ENCODE peak calls at places on chromosomes 16 and 17, in seven cellular contexts. R is WTC11, F is HEK293T, W is K562, Z is HCT116, U is H1, E is HepG2. V is an unnamed sample.

GRCh38 chr17:53628011-53628410 is 194.7 kb upstream of the KIF2B start:
- DNase-seq in R (no peak), F (no peak), W (no peak), Z (no peak), U (no peak), E (no peak), V (no peak)

GRCh38 chr16:15769239-15769638 is 87.6 kb downstream of the MYH11 start:
- DNase-seq in R (no peak), F (no peak), W (no peak), Z (no peak), U (no peak), E (no peak), V (no peak)

GRCh38 chr16:1639840-1640239 is 27.7 kb downstream of the CRAMP1 start:
- DNase-seq in R (no peak), F (no peak), W (no peak), Z (no peak), U (no peak), E (no peak), V (no peak)

GRCh38 chr17:15452746-15453145 is 14.7 kb downstream of the CDRT4 start:
- DNase-seq in R (no peak), F (no peak), W (no peak), Z (no peak), U (no peak), E (no peak), V (no peak)

GRCh38 chr17:57931488-57932137 is 23.6 kb downstream of the CUEDC1 start:
- DNase-seq in R (no peak), F (no peak), W (no peak), Z (no peak), U (no peak), E (no peak), V (no peak)

GRCh38 chr16:21599994-21600773 is 807 bp downstream of the METTL9 start:
- DNase-seq in R (no peak), F (peak), W (peak), Z (no peak), U (no peak), E (peak), V (peak)

GRCh38 chr17:74972107-74972972 is at the start of gene HID1:
- DNase-seq in R (peak), F (peak), W (peak), Z (no peak), U (peak), E (peak), V (no peak)

GRCh38 chr17:31371511-31372097 is 19.9 kb upstream of the RAB11FIP4 start:
- DNase-seq in R (no peak), F (no peak), W (peak), Z (no peak), U (no peak), E (no peak), V (no peak)

GRCh38 chr16:9906218-9906617 is 276.0 kb downstream of the GRIN2A start:
- DNase-seq in R (no peak), F (no peak), W (no peak), Z (no peak), U (no peak), E (no peak), V (no peak)

GRCh38 chr16:79386299-79386698 is 214.2 kb downstream of the MAF start:
- DNase-seq in R (no peak), F (no peak), W (peak), Z (no peak), U (no peak), E (no peak), V (no peak)

GRCh38 chr16:25109643-25110042 is 1.9 kb upstream of the LCMT1 start:
- DNase-seq in R (no peak), F (no peak), W (peak), Z (peak), U (no peak), E (peak), V (no peak)

GRCh38 chr16:75130150-75130771 is 13.7 kb upstream of the LDHD start:
- DNase-seq in R (no peak), F (no peak), W (peak), Z (no peak), U (no peak), E (peak), V (no peak)
- TF ChIP-seq SP1 in R (no peak), F (no peak), W (no peak), Z (no peak), U (no peak), E (no peak), V (no peak)

GRCh38 chr16:71540-72341 is 690 bp downstream of the RHBDF1 start:
- DNase-seq in R (peak), F (peak), W (peak), Z (peak), U (peak), E (peak), V (no peak)
- TF ChIP-seq SP1 in R (no peak), F (no peak), W (peak), Z (no peak), U (peak), E (no peak), V (no peak)

DNA sequence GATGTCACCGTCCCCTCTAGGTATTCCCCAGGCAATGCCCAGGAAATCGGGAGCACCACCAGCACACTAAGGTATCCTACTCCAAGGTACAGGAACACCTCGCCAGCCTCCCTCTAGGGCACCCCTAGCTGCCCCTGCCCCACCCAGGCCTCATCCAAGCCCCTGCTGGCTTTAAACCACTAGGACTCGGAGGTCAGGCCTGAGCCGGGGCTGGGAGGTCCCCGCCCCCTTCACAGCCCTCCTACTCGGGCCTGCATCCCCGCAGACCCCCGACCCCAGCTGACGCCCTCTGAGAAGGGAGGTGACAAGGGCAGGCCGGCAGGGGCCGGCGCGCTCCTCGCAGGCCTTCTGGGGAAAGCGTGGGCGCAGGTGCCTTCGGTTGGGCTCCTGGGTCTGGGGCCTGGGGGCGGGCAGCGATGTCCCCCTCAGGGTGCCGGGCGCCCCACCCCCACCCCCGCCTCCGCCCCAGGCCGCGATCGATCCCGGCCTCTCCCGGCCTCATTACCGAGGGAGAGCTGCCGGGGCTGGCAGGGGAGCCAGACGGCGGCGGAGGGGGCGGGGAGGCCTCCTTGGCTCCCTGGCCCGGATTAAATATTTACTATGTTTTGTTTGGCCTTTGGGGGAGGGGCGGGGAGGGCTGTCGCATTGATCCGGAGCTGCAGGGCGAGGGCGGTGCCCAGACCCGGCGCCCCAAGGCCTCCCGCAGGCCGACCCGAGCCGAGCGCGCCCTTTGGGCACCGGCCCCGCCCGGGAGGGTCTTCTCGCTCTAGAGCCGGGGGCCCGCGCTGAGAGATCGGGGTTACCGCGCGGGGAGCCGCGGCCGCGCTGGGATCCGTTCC is 27.3 kb downstream of the RTN4RL1 start:
- DNase-seq in R (peak), F (peak), W (no peak), Z (no peak), U (peak), E (peak), V (no peak)
- TF ChIP-seq SP1 in R (no peak), F (no peak), W (no peak), Z (no peak), U (no peak), E (no peak), V (no peak)

GRCh38 chr16:27994686-27995085 is 68.8 kb downstream of the GSG1L start:
- DNase-seq in R (no peak), F (no peak), W (no peak), Z (no peak), U (no peak), E (no peak), V (no peak)

GRCh38 chr16:27991876-27992275 is 71.6 kb downstream of the GSG1L start:
- DNase-seq in R (no peak), F (no peak), W (no peak), Z (no peak), U (no peak), E (no peak), V (no peak)

GRCh38 chr16:27995378-27995777 is 68.1 kb downstream of the GSG1L start:
- DNase-seq in R (no peak), F (no peak), W (no peak), Z (no peak), U (no peak), E (no peak), V (no peak)

GRCh38 chr16:27993587-27993986 is 69.9 kb downstream of the GSG1L start:
- DNase-seq in R (no peak), F (no peak), W (no peak), Z (no peak), U (no peak), E (no peak), V (no peak)
- TF ChIP-seq SP1 in R (no peak), F (no peak), W (no peak), Z (no peak), U (no peak), E (no peak), V (no peak)

GRCh38 chr16:30076276-30076791 is 540 bp downstream of the PPP4C start:
- DNase-seq in R (no peak), F (peak), W (no peak), Z (no peak), U (no peak), E (no peak), V (no peak)
- TF ChIP-seq SP1 in R (no peak), F (no peak), W (no peak), Z (no peak), U (no peak), E (no peak), V (no peak)

DNA sequence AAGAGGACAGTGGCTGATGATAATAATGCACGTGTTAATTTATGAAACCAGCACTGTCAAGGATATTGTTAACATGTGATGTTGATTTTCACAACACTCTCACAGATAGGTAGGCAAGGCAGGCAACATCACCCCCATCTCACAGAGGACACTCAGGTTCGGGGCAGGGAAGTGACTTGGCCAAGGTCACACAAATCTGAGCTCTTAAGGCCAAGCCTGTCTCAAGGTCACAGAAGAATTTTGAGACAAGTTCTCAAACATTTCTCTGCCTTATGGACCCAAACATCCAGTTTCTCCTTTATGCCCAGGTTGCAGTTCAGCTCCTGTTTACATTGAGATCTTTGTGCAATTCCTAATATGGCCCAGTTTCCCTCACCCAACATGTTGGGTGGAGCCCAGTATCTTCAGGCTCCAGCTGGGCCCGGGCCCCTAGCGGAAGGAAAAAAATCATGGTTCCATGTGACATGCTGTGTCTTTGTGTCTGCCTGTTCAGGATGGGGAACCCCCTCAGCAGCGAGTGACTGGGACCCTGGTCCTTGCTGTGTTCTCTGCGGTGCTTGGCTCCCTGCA is 1.3 kb downstream of the SLC2A4 start:
- DNase-seq in R (no peak), F (no peak), W (peak), Z (no peak), U (no peak), E (peak), V (no peak)
- TF ChIP-seq SP1 in R (no peak), F (no peak), W (no peak), Z (no peak), U (no peak), E (no peak), V (no peak)

GRCh38 chr16:56370836-56371235 is 54.5 kb downstream of the AMFR start:
- DNase-seq in R (no peak), F (no peak), W (no peak), Z (no peak), U (no peak), E (no peak), V (no peak)
- TF ChIP-seq SP1 in R (no peak), F (no peak), W (no peak), Z (no peak), U (no peak), E (no peak), V (no peak)